ENCODE peak calls at places on chromosomes 7 and 10, in ten cellular contexts. M is A549, Y is ovary, V is fibroblast of lung, D is Peyer's patch, C is neural progenitor cell, O is right cardiac atrium, P is testis, W is MM.1S, L is hepatocyte. G is an unnamed sample.
A peak's percentile ranks its signal among the peaks of the same experiment; 100 is the strongest.

GRCh38 chr10:75430000-75430763 is 1.2 kb upstream of the LRMDA start:
- DNase-seq in Y (peak; percentile 45), L (peak; percentile 57), W (no peak), D (peak; percentile 63), M (peak; percentile 50), V (no peak), C (peak; percentile 94), P (peak; percentile 47), O (peak; percentile 86), G (no peak)

GRCh38 chr7:4834601-4835397 is 27.0 kb downstream of the PAPOLB start:
- DNase-seq in L (no peak), D (peak; percentile 35), P (no peak), W (no peak), Y (no peak), V (no peak), M (no peak), C (no peak), O (no peak), G (no peak)

GRCh38 chr10:69088801-69089501 is 1.0 kb downstream of the SRGN start:
- DNase-seq in O (no peak), L (no peak), M (peak; percentile 80), Y (no peak), C (no peak), V (peak; percentile 61), W (peak; percentile 83), D (no peak), P (no peak), G (no peak)

GRCh38 chr7:100726998-100727761 is 6.2 kb upstream of the ZAN start:
- DNase-seq in C (no peak), D (no peak), W (no peak), M (no peak), L (no peak), V (peak; percentile 97), O (no peak), P (peak; percentile 22), Y (no peak), G (no peak)

GRCh38 chr7:116159711-116160110 is 50.6 kb upstream of the TES start:
- DNase-seq in M (no peak), C (no peak), W (no peak), V (no peak), Y (no peak), O (no peak), L (no peak), P (no peak), D (no peak), G (no peak)

GRCh38 chr10:47458466-47459154 is 25.3 kb downstream of the ANXA8 start:
- DNase-seq in P (no peak), M (peak; percentile 42), L (peak; percentile 65), V (peak; percentile 89), W (no peak), D (no peak), C (no peak), Y (no peak), O (no peak), G (no peak)

GRCh38 chr7:39950473-39951155 is 558 bp downstream of the CDK13 start:
- DNase-seq in V (peak; percentile 48), D (peak; percentile 66), C (peak; percentile 69), P (peak; percentile 24), L (peak; percentile 65), M (no peak), W (peak; percentile 45), Y (no peak), O (peak; percentile 86), G (peak; percentile 85)

GRCh38 chr10:132929953-132930640 is 12.3 kb downstream of the CFAP46 start:
- DNase-seq in M (no peak), V (no peak), W (no peak), O (no peak), L (no peak), C (no peak), P (no peak), Y (no peak), D (no peak), G (no peak)

GRCh38 chr7:17155529-17155928 is 142.9 kb upstream of the AHR start:
- DNase-seq in V (no peak), L (no peak), D (no peak), Y (no peak), C (no peak), P (no peak), W (no peak), M (no peak), O (no peak), G (no peak)

GRCh38 chr7:7176421-7177043 is 5.8 kb upstream of the C1GALT1 start:
- DNase-seq in W (no peak), C (peak; percentile 64), L (peak; percentile 79), D (peak; percentile 60), O (no peak), V (peak; percentile 89), M (peak; percentile 76), P (no peak), Y (no peak), G (no peak)

GRCh38 chr10:8369666-8370065 is 315.2 kb downstream of the GATA3 start:
- DNase-seq in D (no peak), C (no peak), M (peak; percentile 47), W (no peak), O (no peak), Y (no peak), V (peak; percentile 84), L (no peak), P (no peak), G (no peak)

GRCh38 chr7:111198255-111198654 is 107.3 kb downstream of the LRRN3 start:
- DNase-seq in W (no peak), Y (no peak), V (peak; percentile 100), L (peak; percentile 10), P (no peak), M (peak; percentile 45), O (no peak), D (no peak), C (no peak), G (no peak)

GRCh38 chr7:157851501-157852067 is 514.8 kb downstream of the DNAJB6 start:
- DNase-seq in Y (no peak), L (peak; percentile 71), C (peak; percentile 86), W (peak; percentile 77), O (peak; percentile 89), P (peak; percentile 88), V (peak; percentile 27), D (peak; percentile 63), M (no peak), G (no peak)

GRCh38 chr10:12418000-12418399 is 68.7 kb downstream of the CAMK1D start:
- DNase-seq in Y (peak; percentile 24), C (no peak), O (peak; percentile 90), W (no peak), P (peak; percentile 32), M (no peak), L (no peak), V (peak; percentile 74), D (peak; percentile 48), G (no peak)

GRCh38 chr10:77794256-77795142 is 132.1 kb downstream of the DLG5 start:
- DNase-seq in O (no peak), L (no peak), D (no peak), P (no peak), V (no peak), W (no peak), Y (no peak), M (no peak), C (no peak), G (no peak)

GRCh38 chr10:88702848-88703597 is 3.0 kb upstream of the LIPK start:
- DNase-seq in C (peak; percentile 7), P (no peak), W (no peak), O (no peak), M (peak; percentile 90), L (peak; percentile 80), Y (no peak), D (peak; percentile 79), V (peak; percentile 90), G (no peak)

GRCh38 chr7:3089493-3089892 is 45.8 kb upstream of the CARD11 start:
- DNase-seq in D (no peak), C (peak; percentile 77), P (no peak), M (peak; percentile 51), O (no peak), Y (no peak), L (peak; percentile 26), W (no peak), V (peak; percentile 12), G (no peak)
- H3K4me1 ChIP-seq in D (peaks cover 4% of the 10 kb centered on the region), C (no peaks in the 10 kb centered on the region), P (no peaks in the 10 kb centered on the region), M (no peaks in the 10 kb centered on the region), O (no peaks in the 10 kb centered on the region), Y (no peaks in the 10 kb centered on the region), L (no peaks in the 10 kb centered on the region), W (no peaks in the 10 kb centered on the region), V (no peaks in the 10 kb centered on the region), G (no peaks in the 10 kb centered on the region)

DNA sequence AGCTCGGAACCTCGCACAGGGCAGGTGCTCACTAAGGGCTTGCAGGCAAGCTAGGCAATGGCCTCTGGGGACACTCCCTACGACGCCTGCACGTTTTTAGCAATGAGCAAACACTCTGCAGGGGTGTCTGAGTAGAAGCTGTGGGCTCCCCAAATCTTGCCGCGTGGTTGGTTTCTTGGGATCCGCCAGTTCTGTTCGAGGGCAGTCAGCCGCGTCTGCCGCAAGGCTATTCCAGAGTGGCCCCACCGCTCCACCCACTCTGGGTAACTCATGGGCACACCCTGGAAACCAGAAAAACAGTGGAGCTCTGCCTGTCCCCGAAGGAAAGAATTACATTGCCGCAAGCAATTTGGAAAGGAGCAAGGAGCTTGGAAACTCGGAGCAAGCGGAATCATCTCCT is 189.3 kb upstream of the LYZL2 start:
- DNase-seq in Y (no peak), V (no peak), M (no peak), C (no peak), D (no peak), L (no peak), P (no peak), O (peak; percentile 84), W (no peak), G (peak; percentile 84)
- H3K4me1 ChIP-seq in Y (peaks cover 16% of the 10 kb centered on the region), V (peaks cover 32% of the 10 kb centered on the region), M (no peaks in the 10 kb centered on the region), C (peaks cover 8% of the 10 kb centered on the region), D (no peaks in the 10 kb centered on the region), L (peaks cover 39% of the 10 kb centered on the region), P (peaks cover 11% of the 10 kb centered on the region), O (peaks cover 3% of the 10 kb centered on the region), W (peaks cover 10% of the 10 kb centered on the region), G (peaks cover 43% of the 10 kb centered on the region)

DNA sequence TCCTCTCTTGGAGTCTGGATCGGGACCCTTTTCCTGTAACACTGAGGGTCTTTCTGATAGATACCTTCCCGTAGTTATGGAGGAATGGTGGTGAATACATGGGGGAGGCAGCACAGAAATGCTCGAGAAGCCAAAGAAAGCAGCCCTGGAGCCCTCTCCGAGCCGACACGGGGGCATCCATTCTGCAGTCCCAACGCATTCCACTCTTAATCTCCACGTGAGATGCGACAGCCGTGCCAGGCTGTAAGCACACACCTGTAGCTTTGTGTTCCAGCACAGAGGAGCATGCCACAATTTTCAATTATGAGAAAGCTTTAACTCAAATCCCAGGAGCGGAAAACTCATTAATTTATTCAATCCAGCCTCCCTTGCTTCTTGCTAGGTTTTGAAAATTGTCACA is 55.7 kb upstream of the CHST15 start:
- DNase-seq in M (no peak), Y (no peak), O (no peak), D (peak; percentile 21), L (no peak), C (peak; percentile 52), P (no peak), W (peak; percentile 31), V (no peak), G (no peak)
- H3K4me1 ChIP-seq in M (peaks cover 26% of the 10 kb centered on the region), Y (peaks cover 14% of the 10 kb centered on the region), O (peaks cover 19% of the 10 kb centered on the region), D (peaks cover 20% of the 10 kb centered on the region), L (peaks cover 8% of the 10 kb centered on the region), C (peaks cover 45% of the 10 kb centered on the region), P (peaks cover 5% of the 10 kb centered on the region), W (peaks cover 66% of the 10 kb centered on the region), V (peaks cover 7% of the 10 kb centered on the region), G (peaks cover 36% of the 10 kb centered on the region)

DNA sequence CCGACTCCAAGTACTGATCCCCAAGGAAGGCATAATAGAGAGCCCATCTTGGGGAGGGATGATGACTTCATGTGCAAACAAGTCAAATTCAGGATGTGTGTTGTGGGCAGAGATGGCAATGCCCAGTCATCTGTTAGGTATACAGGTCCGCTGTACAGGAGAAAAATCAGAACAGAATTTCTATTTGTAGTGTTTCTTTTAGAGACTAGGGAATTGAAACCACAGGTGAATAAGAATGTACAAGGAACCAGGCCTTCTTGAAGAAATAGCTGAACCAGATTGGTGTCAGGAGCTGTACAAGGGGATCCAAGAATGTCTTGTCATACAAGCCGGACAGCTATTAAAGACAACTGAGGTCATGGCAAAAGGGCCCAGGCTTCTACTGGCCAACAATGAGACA is 147.9 kb downstream of the PFKFB3 start:
- DNase-seq in P (no peak), M (no peak), L (no peak), O (no peak), Y (no peak), C (no peak), D (no peak), W (no peak), V (no peak), G (no peak)
- H3K4me1 ChIP-seq in P (peaks cover 13% of the 10 kb centered on the region), M (peaks cover 37% of the 10 kb centered on the region), L (no peaks in the 10 kb centered on the region), O (no peaks in the 10 kb centered on the region), Y (no peaks in the 10 kb centered on the region), C (no peaks in the 10 kb centered on the region), D (peaks cover 7% of the 10 kb centered on the region), W (peaks cover 19% of the 10 kb centered on the region), V (no peaks in the 10 kb centered on the region), G (peaks cover 15% of the 10 kb centered on the region)